ENCODE peak calls at places on chromosomes 11 and 22, in four cellular contexts. N is prostate gland, P is upper lobe of left lung, C is spleen. D is an unnamed sample.

GRCh38 chr22:46052801-46053562 is 76.0 kb upstream of the WNT7B start:
- DNase-seq in N (no peak), P (peak; percentile 71), C (peak; percentile 89), D (peak; percentile 69)

GRCh38 chr11:67053896-67054850 is 2.5 kb upstream of the RHOD start:
- DNase-seq in N (peak; percentile 42), P (peak; percentile 49), C (no peak), D (peak; percentile 50)

GRCh38 chr22:37464181-37464580 is 22.0 kb downstream of the MFNG start:
- DNase-seq in N (no peak), P (no peak), C (no peak), D (peak; percentile 17)

GRCh38 chr11:72373163-72373562 is 61.2 kb downstream of the CLPB start:
- DNase-seq in N (no peak), P (no peak), C (no peak), D (no peak)

GRCh38 chr22:43239102-43239875 is 52.4 kb upstream of the TTLL12 start:
- DNase-seq in N (no peak), P (no peak), C (no peak), D (no peak)

GRCh38 chr22:47836957-47837356 is 1074.5 kb downstream of the TBC1D22A start:
- DNase-seq in N (no peak), P (no peak), C (no peak), D (no peak)

GRCh38 chr11:67468509-67468834 is 579 bp downstream of the TMEM134 start:
- DNase-seq in N (no peak), P (no peak), C (no peak), D (no peak)

GRCh38 chr22:37526376-37526775 is 7.2 kb upstream of the CARD10 start:
- DNase-seq in N (no peak), P (no peak), C (no peak), D (no peak)

GRCh38 chr22:17164392-17165024 is 5.4 kb upstream of the HDHD5 start:
- DNase-seq in N (no peak), P (no peak), C (peak; percentile 19), D (no peak)

GRCh38 chr11:13310443-13310842 is 32.9 kb downstream of the BMAL1 start:
- DNase-seq in N (no peak), P (no peak), C (no peak), D (no peak)

GRCh38 chr11:6482431-6482830 is 1.1 kb downstream of the TIMM10B start:
- DNase-seq in N (no peak), P (no peak), C (no peak), D (no peak)

GRCh38 chr11:12264361-12264760 is 113.0 kb upstream of the PARVA start:
- DNase-seq in N (no peak), P (no peak), C (no peak), D (no peak)

GRCh38 chr22:45199723-45200122 is 36.0 kb downstream of the NUP50 start:
- DNase-seq in N (no peak), P (no peak), C (peak; percentile 53), D (no peak)

GRCh38 chr11:35856756-35857155 is 87.1 kb upstream of the LDLRAD3 start:
- DNase-seq in N (no peak), P (no peak), C (no peak), D (no peak)

GRCh38 chr11:132475046-132475445 is 1057.3 kb downstream of the OPCML start:
- DNase-seq in N (no peak), P (no peak), C (no peak), D (no peak)

GRCh38 chr11:8271106-8271886 is 7.6 kb upstream of the LMO1 start:
- DNase-seq in N (no peak), P (peak; percentile 8), C (peak; percentile 10), D (no peak)

GRCh38 chr11:95671768-95672167 is 117.8 kb downstream of the FAM76B start:
- DNase-seq in N (no peak), P (no peak), C (no peak), D (no peak)

GRCh38 chr11:31808721-31809542 is 2.2 kb downstream of the PAX6 start:
- DNase-seq in N (no peak), P (no peak), C (no peak), D (no peak)

GRCh38 chr22:23072035-23072910 is 2.0 kb downstream of the GNAZ start:
- DNase-seq in N (no peak), P (no peak), C (peak; percentile 69), D (no peak)

GRCh38 chr11:118247041-118247440 is 5.1 kb downstream of the MPZL3 start:
- DNase-seq in N (no peak), P (no peak), C (no peak), D (no peak)

GRCh38 chr22:50545522-50546325 is at the start of gene KLHDC7B:
- DNase-seq in N (no peak), P (no peak), C (peak; percentile 79), D (no peak)

GRCh38 chr22:20463324-20464095 is 25.9 kb upstream of the SCARF2 start:
- DNase-seq in N (no peak), P (no peak), C (peak; percentile 88), D (no peak)

GRCh38 chr11:113554531-113554930 is 79.3 kb upstream of the DRD2 start:
- DNase-seq in N (peak; percentile 64), P (no peak), C (no peak), D (no peak)

GRCh38 chr11:130448416-130449068 is at the start of gene ADAMTS15:
- DNase-seq in N (peak; percentile 63), P (peak; percentile 81), C (no peak), D (peak; percentile 75)

GRCh38 chr11:35427158-35427557 is 7.8 kb upstream of the SLC1A2 start:
- DNase-seq in N (peak; percentile 40), P (no peak), C (no peak), D (no peak)

GRCh38 chr11:86228967-86229330 is 15.6 kb upstream of the EED start:
- DNase-seq in N (no peak), P (no peak), C (no peak), D (no peak)

GRCh38 chr22:42662114-42663021 is 13.2 kb upstream of the CYB5R3 start:
- DNase-seq in N (peak; percentile 79), P (peak; percentile 77), C (peak; percentile 95), D (peak; percentile 87)

GRCh38 chr11:17413414-17414316 is 25.2 kb upstream of the KCNJ11 start:
- DNase-seq in N (peak; percentile 64), P (peak; percentile 74), C (peak; percentile 34), D (peak; percentile 72)

GRCh38 chr22:50209893-50210292 is 9.1 kb downstream of the SELENOO start:
- DNase-seq in N (peak; percentile 57), P (peak; percentile 68), C (peak; percentile 87), D (peak; percentile 68)

GRCh38 chr11:128518493-128519207 is 68.7 kb downstream of the ETS1 start:
- DNase-seq in N (no peak), P (no peak), C (no peak), D (no peak)

GRCh38 chr11:2521081-2521480 is 76.3 kb downstream of the KCNQ1 start:
- DNase-seq in N (no peak), P (peak; percentile 6), C (peak; percentile 45), D (no peak)

GRCh38 chr11:128956401-128957203 is 13.9 kb upstream of the TP53AIP1 start:
- DNase-seq in N (peak; percentile 61), P (no peak), C (no peak), D (peak; percentile 23)

GRCh38 chr22:25153961-25154685 is 45.5 kb upstream of the CRYBB3 start:
- DNase-seq in N (peak; percentile 98), P (peak; percentile 93), C (no peak), D (peak; percentile 80)

GRCh38 chr11:132126973-132127900 is 756.8 kb downstream of the NTM start:
- DNase-seq in N (no peak), P (no peak), C (no peak), D (peak; percentile 12)

GRCh38 chr11:126339073-126339865 is 16.2 kb upstream of the ST3GAL4 start:
- DNase-seq in N (no peak), P (no peak), C (peak; percentile 38), D (no peak)

GRCh38 chr11:126341760-126342161 is 13.7 kb upstream of the ST3GAL4 start:
- DNase-seq in N (no peak), P (no peak), C (peak; percentile 27), D (no peak)

GRCh38 chr11:126338346-126339055 is 17.0 kb upstream of the ST3GAL4 start:
- DNase-seq in N (no peak), P (no peak), C (peak; percentile 64), D (no peak)

GRCh38 chr11:126340960-126341709 is 14.4 kb upstream of the ST3GAL4 start:
- DNase-seq in N (no peak), P (no peak), C (peak; percentile 24), D (no peak)

GRCh38 chr11:126339866-126340434 is 15.5 kb upstream of the ST3GAL4 start:
- DNase-seq in N (no peak), P (peak; percentile 89), C (peak; percentile 58), D (no peak)
- TF ChIP-seq POLR2AphosphoS5 in N (no peak), P (no peak), C (no peak), D (no peak)

DNA sequence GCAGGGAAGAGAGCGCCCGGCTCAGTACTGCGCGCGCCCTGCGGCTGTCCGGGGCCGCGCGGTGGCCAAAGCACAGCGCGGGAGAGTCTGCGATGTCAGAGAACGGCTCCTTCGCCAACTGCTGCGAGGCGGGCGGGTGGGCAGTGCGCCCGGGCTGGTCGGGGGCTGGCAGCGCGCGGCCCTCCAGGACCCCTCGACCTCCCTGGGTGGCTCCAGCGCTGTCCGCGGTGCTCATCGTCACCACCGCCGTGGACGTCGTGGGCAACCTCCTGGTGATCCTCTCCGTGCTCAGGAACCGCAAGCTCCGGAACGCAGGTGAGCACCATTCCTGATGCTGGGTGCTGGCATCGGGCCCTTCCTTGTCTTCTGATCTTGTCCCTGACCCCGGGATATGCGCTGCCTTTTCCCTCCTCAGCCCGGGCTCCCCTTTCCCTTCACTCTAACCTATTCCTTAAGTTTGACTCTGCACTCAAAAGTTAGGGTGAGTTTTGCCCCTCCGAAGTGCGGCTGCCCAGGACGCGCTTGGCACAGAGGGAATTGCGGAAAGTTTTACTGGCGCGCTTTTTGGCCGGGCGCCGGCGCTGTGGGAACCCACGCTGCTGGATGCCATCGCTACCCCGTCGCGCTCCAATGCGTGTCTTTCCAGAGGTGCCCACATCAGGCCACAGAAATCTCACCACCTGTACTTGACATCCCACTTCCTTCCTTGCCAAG is at the start of gene MTNR1B:
- DNase-seq in N (no peak), P (no peak), C (no peak), D (no peak)
- TF ChIP-seq POLR2AphosphoS5 in N (no peak), P (no peak), C (no peak), D (no peak)

GRCh38 chr11:114604179-114604813 is 8.7 kb upstream of the NXPE4 start:
- DNase-seq in N (no peak), P (no peak), C (no peak), D (no peak)
- TF ChIP-seq POLR2AphosphoS5 in N (no peak), P (no peak), C (no peak), D (no peak)

GRCh38 chr22:21672107-21672629 is 6.4 kb downstream of the PPIL2 start:
- DNase-seq in N (no peak), P (no peak), C (no peak), D (no peak)

GRCh38 chr22:21674611-21675010 is 8.8 kb downstream of the PPIL2 start:
- DNase-seq in N (no peak), P (no peak), C (no peak), D (no peak)

GRCh38 chr22:21669026-21669425 is 3.2 kb downstream of the PPIL2 start:
- DNase-seq in N (no peak), P (no peak), C (no peak), D (no peak)

GRCh38 chr22:21677606-21678443 is 12.0 kb downstream of the PPIL2 start:
- DNase-seq in N (no peak), P (no peak), C (no peak), D (no peak)

GRCh38 chr22:21673534-21674321 is 7.9 kb downstream of the PPIL2 start:
- DNase-seq in N (no peak), P (no peak), C (no peak), D (no peak)
- TF ChIP-seq POLR2AphosphoS5 in N (no peak), P (no peak), C (no peak), D (no peak)